ENCODE peak calls at places on chromosomes 2 and 18, in ten cellular contexts. U is activated effector memory CD4-positive, alpha-beta T cell treated with Interleukin-2 at 50 U/mL for 16 hours; E is neuronal stem cell; J is suprapubic skin; R is NCI-H1105; D is stimulated activated CD8-positive, alpha-beta memory T cell treated with anti-CD3 and anti-CD28 coated beads, Interleukin-12 subunit alpha, Interleukin-12 subunit beta, amount 100 ng/mL, for 4 hours; Z is H7; V is transverse colon; Y is sigmoid colon; M is NAMALWA. N is an unnamed sample.

GRCh38 chr18:37361223-37362157 is 204.1 kb downstream of the CELF4 start:
- DNase-seq in E (no peak), D (no peak), J (no peak), Y (no peak), Z (peak), U (no peak), M (no peak), R (peak), V (no peak), N (no peak)

GRCh38 chr2:152051373-152051893 is 47.4 kb downstream of the CACNB4 start:
- DNase-seq in M (peak), Z (no peak), E (no peak), Y (no peak), J (no peak), V (no peak), U (no peak), D (no peak), R (no peak), N (no peak)

GRCh38 chr18:63823516-63824219 is 48.5 kb downstream of the SERPINB7 start:
- DNase-seq in Z (peak), Y (no peak), E (no peak), R (no peak), V (peak), D (no peak), U (no peak), M (no peak), J (no peak), N (no peak)

GRCh38 chr2:236408090-236408489 is 143.9 kb upstream of the ASB18 start:
- DNase-seq in U (no peak), D (no peak), E (no peak), Y (no peak), V (no peak), J (no peak), Z (no peak), M (no peak), R (no peak), N (no peak)

GRCh38 chr18:23277399-23277798 is 142.1 kb downstream of the CABLES1 start:
- DNase-seq in V (no peak), Y (no peak), M (no peak), D (no peak), Z (no peak), U (no peak), J (no peak), R (no peak), E (no peak), N (no peak)

GRCh38 chr2:144937899-144938298 is 418.0 kb upstream of the ZEB2 start:
- DNase-seq in D (no peak), J (no peak), V (no peak), Z (no peak), E (no peak), M (no peak), Y (no peak), R (no peak), U (no peak), N (no peak)

GRCh38 chr2:105502625-105503334 is 103.9 kb upstream of the FHL2 start:
- DNase-seq in Y (no peak), M (no peak), V (no peak), E (no peak), R (no peak), J (no peak), D (no peak), Z (no peak), U (no peak), N (no peak)

GRCh38 chr2:138846216-138846821 is 66.1 kb upstream of the NXPH2 start:
- DNase-seq in V (no peak), Y (no peak), R (peak), Z (peak), J (no peak), E (no peak), U (no peak), D (no peak), M (peak), N (no peak)

GRCh38 chr2:121038831-121039230 is 246.2 kb downstream of the TFCP2L1 start:
- DNase-seq in U (no peak), E (no peak), Z (peak), M (no peak), D (no peak), V (no peak), Y (no peak), J (no peak), R (peak), N (peak)

GRCh38 chr2:173631123-173631450 is 276.4 kb downstream of the CDCA7 start:
- DNase-seq in D (no peak), R (no peak), V (no peak), Y (no peak), E (no peak), U (no peak), J (no peak), Z (no peak), M (no peak), N (no peak)

GRCh38 chr2:6788614-6789013 is 77.1 kb downstream of the CMPK2 start:
- DNase-seq in R (no peak), E (no peak), Z (no peak), D (no peak), V (no peak), M (no peak), J (no peak), Y (no peak), U (no peak), N (no peak)

GRCh38 chr2:118643286-118643685 is 204.2 kb downstream of the EN1 start:
- DNase-seq in J (no peak), D (no peak), Z (no peak), Y (no peak), U (no peak), V (no peak), E (no peak), R (no peak), M (no peak), N (no peak)